ENCODE peak calls at places on chromosome 1, in seven cellular contexts. One of them, this sample, is unnamed.

GRCh38 chr1:89962024-89962741 is 32.7 kb upstream of the ZNF326 start:
- DNase-seq in Jurkat, Clone E6-1: no peak
- DNase-seq in cardiac muscle cell: peak
- DNase-seq in memory B cell: no peak
- DNase-seq in astrocyte: peak
- DNase-seq in stimulated activated CD8-positive, alpha-beta memory T cell treated with anti-CD3 and anti-CD28 coated beads, Interleukin-7, amount 100 ng/mL, for 24 hours: no peak
- DNase-seq in tibial artery: no peak
- DNase-seq in this sample: no peak

GRCh38 chr1:223515416-223515815 is 122.2 kb downstream of the CCDC185 start:
- DNase-seq in stimulated activated CD8-positive, alpha-beta memory T cell treated with anti-CD3 and anti-CD28 coated beads, Interleukin-7, amount 100 ng/mL, for 24 hours: no peak
- DNase-seq in memory B cell: no peak
- DNase-seq in tibial artery: no peak
- DNase-seq in Jurkat, Clone E6-1: peak
- DNase-seq in cardiac muscle cell: no peak
- DNase-seq in astrocyte: no peak
- DNase-seq in this sample: no peak

GRCh38 chr1:155698382-155699038 is 9.6 kb downstream of the DAP3 start:
- DNase-seq in cardiac muscle cell: peak
- DNase-seq in Jurkat, Clone E6-1: no peak
- DNase-seq in astrocyte: peak
- DNase-seq in stimulated activated CD8-positive, alpha-beta memory T cell treated with anti-CD3 and anti-CD28 coated beads, Interleukin-7, amount 100 ng/mL, for 24 hours: no peak
- DNase-seq in memory B cell: no peak
- DNase-seq in tibial artery: no peak
- DNase-seq in this sample: no peak

GRCh38 chr1:32709075-32709474 is 6.5 kb upstream of the SYNC start:
- DNase-seq in astrocyte: no peak
- DNase-seq in memory B cell: no peak
- DNase-seq in tibial artery: no peak
- DNase-seq in stimulated activated CD8-positive, alpha-beta memory T cell treated with anti-CD3 and anti-CD28 coated beads, Interleukin-7, amount 100 ng/mL, for 24 hours: no peak
- DNase-seq in cardiac muscle cell: no peak
- DNase-seq in Jurkat, Clone E6-1: no peak
- DNase-seq in this sample: peak

GRCh38 chr1:204647114-204647804 is 38.3 kb downstream of the LRRN2 start:
- DNase-seq in Jurkat, Clone E6-1: peak
- DNase-seq in astrocyte: peak
- DNase-seq in tibial artery: peak
- DNase-seq in stimulated activated CD8-positive, alpha-beta memory T cell treated with anti-CD3 and anti-CD28 coated beads, Interleukin-7, amount 100 ng/mL, for 24 hours: no peak
- DNase-seq in memory B cell: no peak
- DNase-seq in cardiac muscle cell: peak
- DNase-seq in this sample: peak

GRCh38 chr1:230158422-230159291 is 91.6 kb downstream of the GALNT2 start:
- DNase-seq in stimulated activated CD8-positive, alpha-beta memory T cell treated with anti-CD3 and anti-CD28 coated beads, Interleukin-7, amount 100 ng/mL, for 24 hours: no peak
- DNase-seq in tibial artery: no peak
- DNase-seq in memory B cell: no peak
- DNase-seq in cardiac muscle cell: no peak
- DNase-seq in astrocyte: peak
- DNase-seq in Jurkat, Clone E6-1: no peak
- DNase-seq in this sample: peak

GRCh38 chr1:242447682-242448081 is 76.8 kb downstream of the PLD5 start:
- DNase-seq in memory B cell: no peak
- DNase-seq in stimulated activated CD8-positive, alpha-beta memory T cell treated with anti-CD3 and anti-CD28 coated beads, Interleukin-7, amount 100 ng/mL, for 24 hours: no peak
- DNase-seq in tibial artery: no peak
- DNase-seq in astrocyte: no peak
- DNase-seq in Jurkat, Clone E6-1: no peak
- DNase-seq in cardiac muscle cell: no peak
- DNase-seq in this sample: no peak

GRCh38 chr1:156319664-156320063 is 18.4 kb downstream of the CCT3 start:
- DNase-seq in tibial artery: no peak
- DNase-seq in memory B cell: no peak
- DNase-seq in stimulated activated CD8-positive, alpha-beta memory T cell treated with anti-CD3 and anti-CD28 coated beads, Interleukin-7, amount 100 ng/mL, for 24 hours: no peak
- DNase-seq in astrocyte: no peak
- DNase-seq in Jurkat, Clone E6-1: no peak
- DNase-seq in cardiac muscle cell: peak
- DNase-seq in this sample: no peak

GRCh38 chr1:38117444-38117887 is 70.9 kb upstream of the POU3F1 start:
- DNase-seq in tibial artery: no peak
- DNase-seq in stimulated activated CD8-positive, alpha-beta memory T cell treated with anti-CD3 and anti-CD28 coated beads, Interleukin-7, amount 100 ng/mL, for 24 hours: no peak
- DNase-seq in Jurkat, Clone E6-1: no peak
- DNase-seq in astrocyte: no peak
- DNase-seq in cardiac muscle cell: no peak
- DNase-seq in memory B cell: no peak
- DNase-seq in this sample: no peak

GRCh38 chr1:63592536-63593302 is 492 bp upstream of the PGM1 start:
- DNase-seq in astrocyte: no peak
- DNase-seq in memory B cell: no peak
- DNase-seq in stimulated activated CD8-positive, alpha-beta memory T cell treated with anti-CD3 and anti-CD28 coated beads, Interleukin-7, amount 100 ng/mL, for 24 hours: peak
- DNase-seq in cardiac muscle cell: no peak
- DNase-seq in tibial artery: no peak
- DNase-seq in Jurkat, Clone E6-1: peak
- DNase-seq in this sample: no peak

GRCh38 chr1:65527672-65528071 is 107.2 kb downstream of the LEPR start:
- DNase-seq in stimulated activated CD8-positive, alpha-beta memory T cell treated with anti-CD3 and anti-CD28 coated beads, Interleukin-7, amount 100 ng/mL, for 24 hours: no peak
- DNase-seq in Jurkat, Clone E6-1: no peak
- DNase-seq in cardiac muscle cell: peak
- DNase-seq in memory B cell: no peak
- DNase-seq in astrocyte: no peak
- DNase-seq in tibial artery: no peak
- DNase-seq in this sample: no peak

GRCh38 chr1:204359131-204359473 is 627 bp downstream of the PLEKHA6 start:
- DNase-seq in cardiac muscle cell: no peak
- DNase-seq in memory B cell: no peak
- DNase-seq in tibial artery: no peak
- DNase-seq in Jurkat, Clone E6-1: no peak
- DNase-seq in astrocyte: no peak
- DNase-seq in stimulated activated CD8-positive, alpha-beta memory T cell treated with anti-CD3 and anti-CD28 coated beads, Interleukin-7, amount 100 ng/mL, for 24 hours: no peak
- DNase-seq in this sample: no peak